ENCODE peak calls at places on chromosomes 16 and 17, in nine cellular contexts. P, X, Q, R, C, A, T, M and K are unnamed samples.
A peak's percentile ranks its signal among the peaks of the same experiment; 100 is the strongest.

GRCh38 chr16:30068750-30069574 is 3.4 kb downstream of the ALDOA start:
- DNase-seq in R (peak; percentile 46), X (no peak), Q (no peak), C (no peak), M (no peak), T (peak; percentile 29), P (no peak), A (no peak), K (peak; percentile 42)

GRCh38 chr17:1559743-1560581 is 2.6 kb downstream of the PITPNA start:
- DNase-seq in T (no peak), X (no peak), C (no peak), R (no peak), A (no peak), M (no peak), P (no peak), Q (no peak), K (no peak)

GRCh38 chr17:28578246-28579195 is 1.8 kb upstream of the ALDOC start:
- DNase-seq in C (no peak), P (no peak), T (no peak), R (no peak), M (no peak), Q (no peak), X (no peak), A (no peak), K (no peak)

GRCh38 chr17:79618383-79619067 is 7.7 kb upstream of the RBFOX3 start:
- DNase-seq in A (peak; percentile 52), P (no peak), M (peak; percentile 24), T (no peak), Q (peak; percentile 10), R (no peak), C (no peak), X (no peak), K (no peak)

GRCh38 chr17:70905796-70906195 is 736.5 kb downstream of the KCNJ2 start:
- DNase-seq in X (no peak), R (peak; percentile 9), Q (peak; percentile 56), T (peak; percentile 85), C (peak; percentile 13), M (no peak), A (no peak), P (peak; percentile 87), K (peak; percentile 94)

GRCh38 chr16:3058173-3059030 is 7.0 kb upstream of the IL32 start:
- DNase-seq in P (no peak), Q (peak; percentile 65), X (no peak), T (peak; percentile 29), A (peak; percentile 93), M (no peak), C (peak; percentile 82), R (peak; percentile 84), K (peak; percentile 20)

GRCh38 chr17:81003711-81004335 is 12.2 kb downstream of the CHMP6 start:
- DNase-seq in Q (no peak), A (peak; percentile 94), M (peak; percentile 63), X (no peak), P (no peak), T (no peak), R (peak; percentile 56), C (no peak), K (peak; percentile 24)

GRCh38 chr17:81514735-81515529 is 2.3 kb upstream of the ACTG1 start:
- DNase-seq in A (peak; percentile 94), X (peak; percentile 61), M (peak; percentile 87), T (peak; percentile 89), Q (peak; percentile 83), R (peak; percentile 90), P (peak; percentile 82), C (peak; percentile 93), K (peak; percentile 80)

DNA sequence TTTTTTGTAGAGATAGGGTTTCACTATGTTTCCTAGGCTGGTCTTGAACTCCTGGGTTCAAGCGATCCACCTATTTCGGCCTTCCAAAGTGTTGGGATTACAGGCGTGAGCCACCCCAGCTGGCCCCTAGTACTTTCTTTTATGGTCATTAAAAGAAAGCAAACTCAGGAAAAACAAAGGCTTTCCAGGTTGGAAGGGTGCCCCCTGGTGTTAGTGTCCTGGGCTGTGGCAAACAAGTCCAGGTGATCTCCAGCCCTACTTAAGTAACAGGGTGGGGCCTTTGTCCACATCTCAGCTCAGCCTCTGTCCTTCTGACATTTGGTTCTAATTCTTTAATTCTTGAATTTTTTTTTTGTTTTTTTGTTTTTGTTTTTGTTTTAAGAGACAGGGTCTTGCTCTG is 6.9 kb downstream of the IGFBP4 start:
- DNase-seq in A (peak; percentile 80), M (no peak), C (peak; percentile 55), X (no peak), Q (peak; percentile 58), R (peak; percentile 95), P (no peak), T (peak; percentile 52), K (peak; percentile 49)
- H3K4me3 ChIP-seq in A (no peak overlapping the region), M (no peak overlapping the region), C (no peak overlapping the region), X (no peak overlapping the region), Q (no peak overlapping the region), R (no peak overlapping the region), P (no peak overlapping the region), T (no peak overlapping the region), K (no peak overlapping the region)

DNA sequence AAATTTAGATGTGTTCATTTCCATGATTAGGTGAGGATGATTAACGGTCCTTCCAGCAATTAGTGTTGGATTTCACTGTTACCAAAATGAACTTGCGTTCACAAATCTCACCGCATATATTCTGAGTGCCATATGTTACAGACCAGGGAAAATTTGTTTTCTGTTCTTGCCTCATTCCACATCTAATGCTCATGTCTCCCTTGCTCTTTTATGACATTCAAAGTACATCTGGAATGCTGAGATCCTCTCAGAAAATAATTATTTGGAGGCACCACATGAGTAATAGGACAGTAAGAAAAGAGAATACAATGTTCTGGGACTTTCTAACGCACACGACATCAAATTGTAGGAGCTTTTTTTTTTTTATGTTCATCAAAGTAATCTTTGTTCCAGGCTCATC is 406.5 kb downstream of the SHISA9 start:
- DNase-seq in R (no peak), X (no peak), C (no peak), Q (no peak), M (no peak), P (no peak), A (no peak), T (no peak), K (peak; percentile 20)
- H3K4me3 ChIP-seq in R (no peak overlapping the region), X (no peak overlapping the region), C (no peak overlapping the region), Q (no peak overlapping the region), M (no peak overlapping the region), P (no peak overlapping the region), A (no peak overlapping the region), T (no peak overlapping the region), K (no peak overlapping the region)

GRCh38 chr17:75900691-75901533 is 3.8 kb downstream of the MRPL38 start:
- DNase-seq in M (no peak), X (no peak), C (no peak), Q (no peak), A (no peak), R (no peak), T (no peak), P (no peak), K (no peak)

GRCh38 chr17:75899353-75899752 is 2.6 kb upstream of the TRIM65 start:
- DNase-seq in T (no peak), X (no peak), Q (no peak), C (no peak), R (no peak), P (no peak), M (no peak), A (no peak), K (no peak)

GRCh38 chr17:75901727-75902126 is 3.0 kb downstream of the MRPL38 start:
- DNase-seq in A (no peak), C (no peak), M (no peak), T (no peak), X (no peak), Q (no peak), P (no peak), R (no peak), K (no peak)

GRCh38 chr17:75898791-75899190 is 2.0 kb upstream of the TRIM65 start:
- DNase-seq in C (no peak), X (no peak), R (no peak), Q (no peak), M (no peak), A (no peak), P (no peak), T (no peak), K (no peak)

GRCh38 chr17:75899767-75900468 is 3.2 kb upstream of the TRIM65 start:
- DNase-seq in X (no peak), Q (no peak), M (no peak), A (no peak), C (no peak), T (no peak), P (no peak), R (no peak), K (no peak)
- H3K4me3 ChIP-seq in X (no peak overlapping the region), Q (no peak overlapping the region), M (no peak overlapping the region), A (no peak overlapping the region), C (no peak overlapping the region), T (no peak overlapping the region), P (no peak overlapping the region), R (no peak overlapping the region), K (no peak overlapping the region)

DNA sequence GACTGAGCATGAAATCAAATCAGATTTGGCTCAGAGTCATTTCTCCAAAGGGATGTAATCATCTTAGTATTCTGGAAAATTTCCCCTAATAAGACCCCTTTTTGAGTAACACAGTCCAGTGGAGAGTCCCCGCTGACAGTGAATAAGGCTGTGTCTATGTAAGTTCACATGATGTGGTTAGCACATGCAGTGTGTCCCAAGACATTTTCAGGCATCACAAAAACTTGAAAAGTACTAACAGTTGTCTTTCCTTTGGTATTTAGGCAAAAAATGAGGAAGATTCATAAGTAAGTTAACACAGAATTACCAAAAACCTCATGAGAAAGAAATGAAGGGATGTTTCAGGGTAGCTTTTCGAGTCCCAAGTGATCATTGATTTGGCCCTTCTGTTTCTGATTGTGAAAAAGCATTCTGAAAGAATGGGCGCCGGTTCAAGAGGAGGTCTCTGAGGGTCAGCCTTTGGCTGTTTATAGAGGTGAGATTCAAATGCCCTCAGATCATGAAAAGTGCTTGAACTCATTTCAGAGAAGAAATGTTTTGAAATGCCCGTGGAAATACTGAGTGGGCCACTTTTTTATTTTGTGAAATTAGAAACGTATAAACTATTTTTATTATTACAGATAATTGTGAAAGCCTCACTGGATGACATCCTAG is 515 bp upstream of the ASPA start:
- DNase-seq in T (no peak), P (no peak), C (no peak), M (no peak), X (no peak), A (no peak), Q (no peak), R (peak; percentile 12), K (no peak)
- H3K4me3 ChIP-seq in T (no peak overlapping the region), P (no peak overlapping the region), C (no peak overlapping the region), M (peak overlapping the region; percentile 42), X (no peak overlapping the region), A (no peak overlapping the region), Q (no peak overlapping the region), R (no peak overlapping the region), K (peak overlapping the region; percentile 60)